ENCODE peak calls at places on chromosomes 13 and 19, in seven cellular contexts. R is bronchial epithelial cell, Y is neural progenitor cell, X is GM23338, L is HFFc6, H is activated B cell treated with CpG ODN at 0.5 μM for 24 hours, F is uterus. S is an unnamed sample.

GRCh38 chr13:87280139-87280538 is 391.0 kb upstream of the SLITRK5 start:
- DNase-seq in H (no peak), F (no peak), Y (no peak), X (peak), R (no peak), L (no peak), S (no peak)

GRCh38 chr13:36814465-36814864 is 4.6 kb upstream of the RFXAP start:
- DNase-seq in H (no peak), F (no peak), R (peak), L (no peak), Y (no peak), X (no peak), S (no peak)

GRCh38 chr19:7545904-7546303 is 10.4 kb downstream of the PNPLA6 start:
- DNase-seq in X (no peak), L (no peak), F (no peak), R (no peak), Y (no peak), H (no peak), S (no peak)

GRCh38 chr13:36875955-36876354 is 44.1 kb downstream of the SMAD9 start:
- DNase-seq in Y (no peak), F (no peak), R (no peak), X (no peak), L (no peak), H (no peak), S (no peak)

GRCh38 chr13:24152292-24153214 is 8.0 kb upstream of the SPATA13 start:
- DNase-seq in L (no peak), Y (no peak), H (no peak), R (no peak), X (no peak), F (no peak), S (no peak)

GRCh38 chr19:30653646-30654386 is 281.6 kb downstream of the ZNF536 start:
- DNase-seq in H (no peak), X (no peak), R (no peak), Y (no peak), F (no peak), L (no peak), S (no peak)

GRCh38 chr19:33029746-33030303 is 34.9 kb downstream of the RHPN2 start:
- DNase-seq in X (no peak), H (no peak), R (no peak), Y (no peak), L (no peak), F (no peak), S (no peak)

GRCh38 chr13:77876176-77876575 is 42.5 kb downstream of the EDNRB start:
- DNase-seq in X (no peak), H (no peak), L (no peak), F (no peak), Y (no peak), R (no peak), S (peak)

GRCh38 chr13:31940076-31940475 is 91.5 kb upstream of the FRY start:
- DNase-seq in L (no peak), X (no peak), Y (no peak), R (no peak), F (no peak), H (no peak), S (no peak)

GRCh38 chr19:49331616-49332055 is 3.6 kb upstream of the CD37 start:
- DNase-seq in Y (peak), L (peak), X (peak), H (no peak), F (no peak), R (peak), S (no peak)

GRCh38 chr19:23436944-23437343 is 41.7 kb upstream of the ZNF91 start:
- DNase-seq in L (no peak), X (peak), R (no peak), F (no peak), H (no peak), Y (no peak), S (no peak)

GRCh38 chr13:71610876-71611275 is 256.1 kb downstream of the DACH1 start:
- DNase-seq in Y (no peak), F (no peak), H (no peak), L (no peak), R (no peak), X (no peak), S (no peak)

GRCh38 chr19:49335071-49335783 is at the start of gene CD37:
- DNase-seq in X (no peak), F (no peak), Y (no peak), H (peak), R (no peak), L (no peak), S (no peak)

GRCh38 chr13:113124211-113125025 is 1.8 kb downstream of the F10 start:
- DNase-seq in F (peak), X (no peak), R (no peak), L (no peak), Y (no peak), H (peak), S (no peak)

GRCh38 chr13:113932060-113932459 is 41.8 kb downstream of the C13orf46 start:
- DNase-seq in L (no peak), X (no peak), R (no peak), H (no peak), Y (no peak), F (peak), S (no peak)

GRCh38 chr19:19185853-19186728 is 5.9 kb downstream of the BORCS8 start:
- DNase-seq in L (peak), H (no peak), X (peak), F (no peak), R (peak), Y (peak), S (no peak)

GRCh38 chr13:42334329-42334706 is 62.4 kb downstream of the AKAP11 start:
- DNase-seq in R (no peak), L (no peak), X (no peak), Y (no peak), H (no peak), F (no peak), S (no peak)

GRCh38 chr13:27008733-27009132 is 162.9 kb downstream of the USP12 start:
- DNase-seq in L (no peak), R (no peak), Y (no peak), X (no peak), F (no peak), H (no peak), S (no peak)

GRCh38 chr13:71577127-71577526 is 289.9 kb downstream of the DACH1 start:
- DNase-seq in F (no peak), L (no peak), Y (no peak), X (no peak), R (peak), H (no peak), S (no peak)

GRCh38 chr19:45876411-45877197 is 9.3 kb downstream of the IRF2BP1 start:
- DNase-seq in Y (peak), L (no peak), R (no peak), X (peak), F (no peak), H (no peak), S (no peak)

GRCh38 chr13:59472134-59472533 is 691.6 kb downstream of the DIAPH3 start:
- DNase-seq in Y (no peak), X (no peak), L (peak), H (no peak), F (no peak), R (no peak), S (no peak)

DNA sequence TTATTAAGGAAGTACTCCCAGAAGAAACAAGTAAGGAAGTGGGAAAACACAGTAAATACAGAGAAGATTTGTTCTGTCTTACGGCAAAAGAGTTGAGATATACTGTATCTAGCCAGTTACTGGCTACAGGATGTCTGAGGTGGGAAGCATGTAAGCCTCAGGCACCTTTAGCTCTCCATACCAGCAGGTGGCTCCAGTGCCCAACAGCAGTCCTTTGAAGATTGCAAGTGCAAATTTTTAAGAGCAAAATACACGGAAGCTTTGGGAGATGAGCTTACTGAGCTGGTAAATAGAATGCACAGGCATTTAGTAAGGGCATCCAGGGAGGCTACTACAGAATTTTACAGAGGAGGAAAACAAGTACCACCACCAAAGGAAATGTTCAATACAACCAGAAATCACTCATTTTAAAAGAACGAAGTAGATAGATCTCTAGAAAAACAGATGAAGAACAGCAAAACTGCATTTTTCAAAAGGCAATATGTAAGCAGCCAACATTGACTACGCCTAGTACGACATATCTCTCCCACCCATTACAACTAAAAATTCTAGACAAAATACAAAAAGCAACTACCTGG is 57.9 kb upstream of the VSTM2B start:
- DNase-seq in F (no peak), X (peak), H (no peak), L (peak), R (peak), Y (peak), S (no peak)
- TF ChIP-seq CTCF in F (no peak), X (peak), H (no peak), L (peak), R (no peak), Y (peak), S (peak)

GRCh38 chr19:41366089-41366488 is 2.1 kb upstream of the B9D2 start:
- DNase-seq in Y (no peak), F (no peak), H (no peak), L (no peak), R (no peak), X (peak), S (no peak)

GRCh38 chr19:41363371-41363752 is 587 bp downstream of the B9D2 start:
- DNase-seq in F (no peak), L (no peak), X (no peak), H (no peak), Y (no peak), R (no peak), S (no peak)

GRCh38 chr19:41364546-41365391 is 820 bp upstream of the B9D2 start:
- DNase-seq in R (no peak), Y (no peak), X (no peak), F (no peak), H (no peak), L (no peak), S (no peak)

GRCh38 chr19:41362143-41362847 is 1.7 kb downstream of the B9D2 start:
- DNase-seq in R (peak), H (no peak), F (no peak), Y (no peak), X (no peak), L (no peak), S (no peak)

GRCh38 chr19:41363753-41364545 is at the start of gene B9D2:
- DNase-seq in F (peak), Y (peak), L (peak), R (peak), H (peak), X (peak), S (peak)
- TF ChIP-seq CTCF in F (peak), Y (no peak), L (no peak), R (no peak), H (no peak), X (no peak), S (no peak)

DNA sequence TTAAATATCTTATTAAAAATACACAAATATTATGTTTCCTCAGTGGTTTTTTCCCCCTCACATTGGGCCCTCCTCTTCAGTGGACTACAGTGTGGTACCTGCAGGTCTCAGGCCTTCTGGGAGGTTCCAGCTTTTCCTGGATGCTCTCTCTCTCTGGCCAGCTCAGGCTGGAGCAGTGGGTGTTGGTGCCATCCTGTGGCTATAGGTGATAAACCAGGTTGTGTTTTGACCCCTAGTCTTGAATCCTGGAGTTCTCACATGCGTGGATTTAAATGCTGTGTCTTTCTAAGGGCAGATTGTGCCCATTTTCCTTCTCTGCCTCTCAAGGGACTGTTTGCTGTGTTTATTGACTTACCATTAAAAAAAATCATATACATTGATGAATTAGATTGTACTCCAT is 41.2 kb upstream of the ZNF527 start:
- DNase-seq in R (no peak), H (no peak), L (no peak), Y (peak), F (no peak), X (peak), S (no peak)
- TF ChIP-seq CTCF in R (no peak), H (no peak), L (peak), Y (peak), F (no peak), X (peak), S (no peak)

DNA sequence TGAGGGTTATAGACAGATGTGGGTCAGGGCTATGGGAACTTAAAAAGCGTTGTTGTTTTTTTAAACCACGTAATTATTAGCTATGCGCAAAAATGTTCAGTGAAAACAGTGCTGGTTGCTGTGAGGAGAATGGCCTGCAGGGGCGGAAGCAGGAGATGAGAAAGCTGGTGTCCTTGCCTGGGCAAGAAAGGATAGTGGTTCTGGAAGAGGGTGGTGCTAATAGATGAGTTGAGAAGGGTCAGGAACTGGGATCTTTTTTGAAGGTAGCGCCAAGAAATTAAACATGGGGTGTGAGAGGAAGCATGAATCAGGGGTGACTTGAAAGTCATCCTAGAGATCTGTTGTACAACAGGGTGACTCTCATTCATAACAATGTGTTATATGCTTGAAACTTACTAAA is 4.8 kb upstream of the SMG9 start:
- DNase-seq in F (no peak), X (peak), R (peak), H (no peak), Y (no peak), L (peak), S (no peak)
- TF ChIP-seq CTCF in F (no peak), X (no peak), R (peak), H (no peak), Y (peak), L (peak), S (peak)

GRCh38 chr13:67330149-67330548 is 100.0 kb upstream of the PCDH9 start:
- DNase-seq in Y (no peak), X (no peak), R (no peak), H (no peak), F (no peak), L (no peak), S (no peak)
- TF ChIP-seq CTCF in Y (no peak), X (no peak), R (no peak), H (no peak), F (no peak), L (no peak), S (no peak)

DNA sequence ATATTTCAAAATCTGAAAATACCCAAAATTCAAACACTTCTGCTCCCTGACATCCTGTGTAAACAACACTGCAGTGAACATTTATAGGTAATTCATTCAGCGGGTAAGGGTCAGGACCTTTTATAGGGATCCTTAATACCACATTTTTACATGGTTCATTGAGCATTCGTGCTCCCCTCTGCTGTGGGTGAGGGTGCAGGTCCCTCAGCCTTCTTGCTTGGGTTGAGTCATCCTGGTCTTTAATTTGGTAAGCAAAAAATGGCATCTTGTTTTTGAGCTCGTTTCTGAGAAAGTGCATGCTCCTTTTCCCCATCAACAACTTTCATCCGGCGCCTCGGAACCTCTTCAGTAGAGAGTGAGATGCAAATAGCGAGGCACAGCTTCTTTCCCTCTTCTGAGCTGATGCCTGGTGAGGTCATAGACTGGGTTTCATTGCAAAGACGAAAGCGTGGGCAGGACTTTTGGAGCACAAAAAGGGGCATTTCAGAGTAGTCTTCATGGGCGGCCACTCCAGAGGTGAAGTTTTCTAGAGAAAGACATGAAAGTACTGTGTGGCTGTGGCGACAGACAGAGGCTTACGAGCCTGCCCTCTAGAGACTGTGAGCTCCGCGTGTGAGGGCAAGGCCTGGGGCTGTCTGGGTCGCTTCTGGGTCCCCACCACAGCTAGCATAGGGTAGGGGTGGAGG is 44.5 kb downstream of the BBC3 start:
- DNase-seq in Y (no peak), X (no peak), F (no peak), L (no peak), H (peak), R (no peak), S (no peak)
- TF ChIP-seq CTCF in Y (no peak), X (peak), F (no peak), L (no peak), H (no peak), R (no peak), S (no peak)

DNA sequence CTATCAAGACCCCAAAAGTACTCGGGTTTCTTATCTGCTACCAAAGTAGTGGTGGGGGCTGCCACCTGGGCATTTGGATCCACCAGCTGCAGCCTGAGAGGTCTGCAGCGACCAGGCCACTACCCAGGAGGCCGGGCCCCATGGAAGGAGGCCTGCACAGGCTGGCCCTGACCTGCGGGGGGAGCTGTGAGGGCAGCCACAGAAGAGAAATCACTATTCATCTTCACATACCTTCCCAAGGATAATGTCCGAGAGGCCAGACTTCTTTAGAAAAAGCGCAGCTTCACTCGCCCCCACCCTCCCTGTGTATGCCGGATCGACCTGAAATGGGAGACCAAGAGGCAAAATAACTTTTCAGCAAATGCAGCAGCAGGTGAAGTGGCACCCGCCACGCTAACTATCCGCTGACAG is 30.1 kb downstream of the EPS15L1 start:
- DNase-seq in X (peak), L (no peak), H (no peak), R (no peak), Y (peak), F (no peak), S (no peak)
- TF ChIP-seq CTCF in X (peak), L (peak), H (no peak), R (peak), Y (peak), F (no peak), S (peak)

GRCh38 chr19:13089139-13089856 is 13.4 kb downstream of the LYL1 start:
- DNase-seq in Y (peak), F (no peak), L (no peak), H (no peak), R (peak), X (peak), S (no peak)
- TF ChIP-seq CTCF in Y (peak), F (no peak), L (peak), H (no peak), R (peak), X (peak), S (peak)

GRCh38 chr13:75258159-75258782 is 223.7 kb downstream of the TBC1D4 start:
- DNase-seq in Y (peak), L (peak), R (peak), X (peak), F (no peak), H (no peak), S (peak)

GRCh38 chr13:75255653-75256052 is 226.3 kb downstream of the TBC1D4 start:
- DNase-seq in R (peak), X (no peak), H (no peak), L (no peak), Y (no peak), F (no peak), S (no peak)

GRCh38 chr13:75251188-75251587 is 230.8 kb downstream of the TBC1D4 start:
- DNase-seq in L (no peak), F (no peak), X (no peak), R (no peak), H (no peak), Y (no peak), S (no peak)

GRCh38 chr13:75256922-75257321 is 225.0 kb downstream of the TBC1D4 start:
- DNase-seq in L (no peak), Y (no peak), R (peak), H (no peak), F (no peak), X (no peak), S (no peak)

DNA sequence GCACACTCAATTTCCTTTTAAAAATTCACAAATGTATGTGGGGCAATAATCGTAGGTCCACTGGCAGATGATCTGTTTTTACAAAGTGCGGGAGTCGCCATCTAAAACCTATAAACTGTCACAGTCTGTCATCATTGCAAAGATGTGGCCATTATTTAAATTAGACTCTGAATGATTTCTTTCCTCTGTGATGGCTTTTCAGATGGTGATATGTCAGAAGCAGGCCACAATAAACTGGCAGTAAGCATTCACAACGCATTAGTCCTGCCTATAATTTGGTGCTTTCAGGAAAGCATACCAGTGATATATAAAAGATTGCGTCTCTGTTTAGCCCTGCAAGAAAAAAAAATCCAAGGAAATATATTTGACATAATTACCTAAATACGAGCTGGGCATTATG is 226.8 kb downstream of the TBC1D4 start:
- DNase-seq in R (no peak), F (no peak), L (no peak), H (no peak), Y (no peak), X (no peak), S (no peak)
- TF ChIP-seq CTCF in R (no peak), F (no peak), L (no peak), H (no peak), Y (no peak), X (no peak), S (no peak)

S was measured in AG09319.